ENCODE peak calls at places on chromosome X, in seven cellular contexts. S is stomach, P is NCI-H526 treated with DMSO at 0.1 percent for 48 hours, L is tibial artery, Y is uterus, M is activated gamma-delta T cell treated with Interleukin-2 at 50 U/mL for 16 hours, E is foreskin keratinocyte. F is an unnamed sample.

GRCh38 chrX:102067966-102068723 is 57.3 kb upstream of the TCEAL2 start:
- DNase-seq in M (no peak), P (peak), S (no peak), E (peak), Y (no peak), L (no peak), F (no peak)

GRCh38 chrX:121011254-121011653 is 25.7 kb upstream of the CT47A1 start:
- DNase-seq in E (no peak), M (no peak), L (no peak), Y (no peak), P (no peak), S (no peak), F (no peak)

GRCh38 chrX:2542826-2543551 is 42.2 kb upstream of the DHRSX start:
- DNase-seq in L (no peak), E (no peak), S (no peak), M (no peak), P (no peak), Y (no peak), F (no peak)

GRCh38 chrX:135520022-135520552 is 373 bp upstream of the INTS6L start:
- DNase-seq in L (no peak), P (no peak), Y (no peak), E (no peak), S (no peak), M (no peak), F (no peak)

GRCh38 chrX:12245650-12246645 is 107.7 kb downstream of the FRMPD4 start:
- DNase-seq in M (no peak), E (no peak), P (no peak), L (no peak), Y (no peak), S (no peak), F (no peak)

GRCh38 chrX:110418220-110418856 is 59.7 kb downstream of the RTL9 start:
- DNase-seq in S (peak), M (no peak), L (no peak), E (no peak), Y (peak), P (peak), F (no peak)

GRCh38 chrX:413322-414201 is 26.9 kb upstream of the PPP2R3B start:
- DNase-seq in S (no peak), M (no peak), E (no peak), Y (no peak), L (no peak), P (no peak), F (no peak)

GRCh38 chrX:139202742-139203410 is 327.7 kb upstream of the F9 start:
- DNase-seq in S (no peak), L (no peak), M (no peak), P (no peak), E (no peak), Y (no peak), F (no peak)

GRCh38 chrX:69197690-69198089 is 32.4 kb upstream of the PJA1 start:
- DNase-seq in Y (no peak), P (no peak), M (no peak), S (no peak), L (no peak), E (no peak), F (no peak)

F was measured in coronary artery.